ENCODE peak calls at places on chromosomes 12 and 14, in eight cellular contexts. B is WTC11; H is stimulated activated CD4-positive, alpha-beta T cell treated with anti-CD3 and anti-CD28 coated beads, TNF-alpha, amount 100 ng/mL, for 4 hours; T is RPMI8226; X is NT2/D1; Y is progenitor cell of endocrine pancreas; O is adipocyte; W is sciatic nerve. L is an unnamed sample.

GRCh38 chr12:131103614-131104463 is 150.1 kb downstream of the ADGRD1 start:
- DNase-seq in Y (no peak), O (no peak), T (no peak), H (no peak), X (no peak), W (peak), B (peak), L (no peak)

GRCh38 chr12:74889563-74890236 is 319.9 kb downstream of the KCNC2 start:
- DNase-seq in X (no peak), Y (no peak), O (peak), T (no peak), W (no peak), H (no peak), B (no peak), L (no peak)

GRCh38 chr12:53205747-53206146 is 1.3 kb downstream of the ITGB7 start:
- DNase-seq in X (no peak), O (peak), H (no peak), W (peak), T (peak), Y (no peak), B (no peak), L (peak)

GRCh38 chr12:42145552-42146215 is 1.0 kb upstream of the GXYLT1 start:
- DNase-seq in W (no peak), H (no peak), Y (no peak), O (no peak), B (no peak), T (no peak), X (no peak), L (no peak)

GRCh38 chr14:56168007-56168616 is 49.9 kb downstream of the PELI2 start:
- DNase-seq in Y (no peak), X (no peak), B (no peak), H (no peak), W (no peak), O (no peak), T (no peak), L (no peak)

GRCh38 chr14:32307881-32308582 is 21.1 kb upstream of the AKAP6 start:
- DNase-seq in O (no peak), H (no peak), X (no peak), W (no peak), B (no peak), T (no peak), Y (no peak), L (no peak)

GRCh38 chr12:112664569-112664968 is 127.0 kb upstream of the RPH3A start:
- DNase-seq in B (peak), X (peak), O (peak), W (no peak), H (no peak), T (peak), Y (peak), L (peak)

GRCh38 chr12:115351513-115352077 is 667.6 kb upstream of the TBX3 start:
- DNase-seq in Y (no peak), H (no peak), X (no peak), T (no peak), O (peak), B (no peak), W (no peak), L (no peak)

GRCh38 chr12:93086288-93086727 is 157.2 kb upstream of the EEA1 start:
- DNase-seq in Y (no peak), T (no peak), B (no peak), W (no peak), O (no peak), H (no peak), X (no peak), L (no peak)

GRCh38 chr14:99841436-99842071 is 48.3 kb downstream of the EML1 start:
- DNase-seq in W (no peak), Y (no peak), H (no peak), O (no peak), B (no peak), T (no peak), X (no peak), L (no peak)

GRCh38 chr14:50237448-50237847 is 6.1 kb upstream of the SOS2 start:
- DNase-seq in Y (no peak), T (peak), B (no peak), O (no peak), H (no peak), X (no peak), W (no peak), L (no peak)

GRCh38 chr14:74863274-74863673 is 12.7 kb downstream of the PROX2 start:
- DNase-seq in O (no peak), B (no peak), H (no peak), W (no peak), T (no peak), Y (no peak), X (no peak), L (no peak)

GRCh38 chr14:61462566-61463195 is 141.3 kb downstream of the PRKCH start:
- DNase-seq in H (no peak), T (peak), B (no peak), W (no peak), Y (no peak), X (no peak), O (peak), L (no peak)

GRCh38 chr14:63928744-63929174 is 76.0 kb downstream of the SYNE2 start:
- DNase-seq in H (no peak), T (no peak), Y (no peak), O (no peak), X (no peak), B (no peak), W (no peak), L (no peak)